ENCODE peak calls at places on chromosome 15, in five cellular contexts. S is fibroblast of lung; A is DND-41; Q is stomach; Z is CD8-positive, alpha-beta T cell. F is an unnamed sample.

GRCh38 chr15:70627734-70628541 is 135.4 kb downstream of the UACA start:
- DNase-seq in S (no peak), A (no peak), Q (no peak), Z (no peak), F (no peak)

GRCh38 chr15:32781781-32782180 is 64.0 kb downstream of the GREM1 start:
- DNase-seq in S (no peak), A (no peak), Q (no peak), Z (no peak), F (no peak)

GRCh38 chr15:34514251-34514760 is 69.1 kb downstream of the GOLGA8B start:
- DNase-seq in S (peak; percentile 64), A (no peak), Q (no peak), Z (no peak), F (no peak)

GRCh38 chr15:52255935-52256334 is 39.7 kb downstream of the MYO5C start:
- DNase-seq in S (no peak), A (no peak), Q (no peak), Z (no peak), F (no peak)

GRCh38 chr15:99702895-99703602 is 30.2 kb downstream of the LYSMD4 start:
- DNase-seq in S (no peak), A (no peak), Q (no peak), Z (no peak), F (no peak)

GRCh38 chr15:25673351-25673750 is 189.8 kb downstream of the ATP10A start:
- DNase-seq in S (no peak), A (no peak), Q (no peak), Z (no peak), F (no peak)

GRCh38 chr15:97684249-97684648 is 276.3 kb upstream of the ARRDC4 start:
- DNase-seq in S (no peak), A (peak; percentile 46), Q (no peak), Z (no peak), F (no peak)

GRCh38 chr15:47711654-47712053 is 5.7 kb upstream of the SEMA6D start:
- DNase-seq in S (peak; percentile 32), A (no peak), Q (no peak), Z (no peak), F (no peak)

GRCh38 chr15:58398053-58398452 is 33.7 kb upstream of the LIPC start:
- DNase-seq in S (no peak), A (no peak), Q (no peak), Z (no peak), F (no peak)

GRCh38 chr15:25933456-25934158 is 70.5 kb upstream of the ATP10A start:
- DNase-seq in S (peak; percentile 86), A (no peak), Q (peak; percentile 61), Z (peak; percentile 81), F (no peak)

GRCh38 chr15:66784174-66784573 is 82.1 kb downstream of the SMAD6 start:
- DNase-seq in S (no peak), A (no peak), Q (no peak), Z (no peak), F (no peak)

GRCh38 chr15:42707068-42707467 is 29.9 kb downstream of the CDAN1 start:
- DNase-seq in S (peak; percentile 57), A (no peak), Q (peak; percentile 23), Z (no peak), F (peak; percentile 40)

GRCh38 chr15:90955911-90956310 is 1.2 kb downstream of the RCCD1 start:
- DNase-seq in S (no peak), A (peak; percentile 26), Q (peak; percentile 66), Z (no peak), F (no peak)

GRCh38 chr15:95086543-95087252 is 855.3 kb downstream of the MCTP2 start:
- DNase-seq in S (peak; percentile 91), A (no peak), Q (no peak), Z (no peak), F (no peak)

GRCh38 chr15:90930861-90931629 is 1.3 kb downstream of the HDDC3 start:
- DNase-seq in S (no peak), A (no peak), Q (no peak), Z (no peak), F (no peak)

GRCh38 chr15:86229966-86230365 is 150.3 kb downstream of the AGBL1 start:
- DNase-seq in S (no peak), A (no peak), Q (no peak), Z (no peak), F (no peak)

GRCh38 chr15:32736351-32737061 is 18.7 kb downstream of the GREM1 start:
- DNase-seq in S (no peak), A (no peak), Q (no peak), Z (no peak), F (no peak)

GRCh38 chr15:99707481-99708270 is 25.6 kb downstream of the LYSMD4 start:
- DNase-seq in S (peak; percentile 39), A (no peak), Q (no peak), Z (no peak), F (no peak)

GRCh38 chr15:78681306-78682012 is 40.4 kb upstream of the CHRNB4 start:
- DNase-seq in S (no peak), A (no peak), Q (no peak), Z (no peak), F (no peak)

GRCh38 chr15:31317033-31317979 is 9.3 kb upstream of the KLF13 start:
- DNase-seq in S (no peak), A (no peak), Q (no peak), Z (no peak), F (no peak)

GRCh38 chr15:95291878-95292472 is 1038.5 kb upstream of the NR2F2 start:
- DNase-seq in S (peak; percentile 74), A (no peak), Q (no peak), Z (no peak), F (no peak)

GRCh38 chr15:95134306-95135100 is 903.1 kb downstream of the MCTP2 start:
- DNase-seq in S (peak; percentile 36), A (no peak), Q (no peak), Z (no peak), F (no peak)

GRCh38 chr15:30649952-30650929 is 24.3 kb downstream of the ARHGAP11B start:
- DNase-seq in S (peak; percentile 66), A (no peak), Q (no peak), Z (no peak), F (no peak)

DNA sequence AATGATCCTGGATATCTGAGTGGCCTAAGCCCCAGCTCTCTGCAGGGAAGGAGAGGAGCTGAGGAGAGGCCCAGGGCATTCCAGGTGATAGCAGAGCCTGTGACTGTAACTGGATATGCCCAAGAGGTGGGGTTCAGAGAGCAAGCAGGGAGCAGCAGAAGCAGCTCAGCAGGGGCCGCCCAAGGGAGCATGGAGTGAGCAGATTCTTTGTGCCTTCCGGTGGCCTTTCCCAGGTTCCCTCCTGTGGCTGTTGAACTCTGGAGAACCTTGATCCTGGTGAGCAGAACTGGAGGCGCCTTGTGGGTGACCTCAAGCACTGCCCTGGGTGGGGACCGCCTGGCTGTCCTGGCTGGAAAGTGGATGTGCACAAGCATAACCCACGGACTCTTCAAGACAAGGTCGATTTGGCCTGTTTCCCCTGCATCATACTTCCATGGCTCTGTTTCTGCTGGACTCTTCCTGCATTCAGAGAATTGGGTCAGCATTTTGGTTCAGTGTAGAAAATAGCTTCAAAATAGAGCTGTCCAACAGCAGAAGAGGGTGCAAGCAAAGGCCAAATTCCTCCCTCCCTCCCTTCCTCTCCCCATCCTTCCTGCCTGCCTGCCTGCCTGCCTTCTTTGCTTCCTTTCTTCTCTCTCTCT is 76.1 kb downstream of the ARNT2 start:
- DNase-seq in S (no peak), A (no peak), Q (no peak), Z (no peak), F (no peak)
- H3K4me1 ChIP-seq in S (peaks cover 55% of the 10 kb centered on the region), A (no peaks in the 10 kb centered on the region), Q (peaks cover 34% of the 10 kb centered on the region), Z (no peaks in the 10 kb centered on the region), F (peaks cover 18% of the 10 kb centered on the region)

DNA sequence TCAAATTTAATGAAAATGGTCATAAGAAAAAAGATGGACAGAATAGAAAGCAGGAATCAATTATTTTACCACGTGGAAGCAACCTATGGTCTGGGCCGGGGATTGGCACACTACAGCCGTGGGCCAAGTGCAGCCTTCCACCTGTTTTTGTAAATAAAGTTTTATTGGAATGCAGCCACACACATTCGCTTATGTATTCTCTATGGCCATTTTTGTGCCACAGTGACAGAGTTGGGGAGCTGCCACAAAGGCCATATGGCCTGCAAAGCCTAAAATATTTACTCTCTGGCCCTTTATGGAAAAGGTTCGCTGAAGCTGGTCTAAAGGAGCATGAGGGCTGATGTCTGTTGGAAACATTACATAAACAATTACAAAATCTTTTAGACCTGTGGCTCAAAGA is 144.8 kb downstream of the TMCO5A start:
- DNase-seq in S (no peak), A (no peak), Q (no peak), Z (no peak), F (no peak)
- H3K4me1 ChIP-seq in S (no peaks in the 10 kb centered on the region), A (no peaks in the 10 kb centered on the region), Q (no peaks in the 10 kb centered on the region), Z (no peaks in the 10 kb centered on the region), F (no peaks in the 10 kb centered on the region)

GRCh38 chr15:88634449-88634848 is 4.4 kb upstream of the ISG20 start:
- DNase-seq in S (no peak), A (no peak), Q (no peak), Z (no peak), F (no peak)

GRCh38 chr15:88636039-88636438 is 2.8 kb upstream of the ISG20 start:
- DNase-seq in S (no peak), A (no peak), Q (peak; percentile 88), Z (peak; percentile 81), F (no peak)

GRCh38 chr15:88637436-88637835 is 1.4 kb upstream of the ISG20 start:
- DNase-seq in S (no peak), A (no peak), Q (no peak), Z (no peak), F (no peak)

GRCh38 chr15:88636654-88637053 is 2.2 kb upstream of the ISG20 start:
- DNase-seq in S (no peak), A (no peak), Q (no peak), Z (no peak), F (no peak)

DNA sequence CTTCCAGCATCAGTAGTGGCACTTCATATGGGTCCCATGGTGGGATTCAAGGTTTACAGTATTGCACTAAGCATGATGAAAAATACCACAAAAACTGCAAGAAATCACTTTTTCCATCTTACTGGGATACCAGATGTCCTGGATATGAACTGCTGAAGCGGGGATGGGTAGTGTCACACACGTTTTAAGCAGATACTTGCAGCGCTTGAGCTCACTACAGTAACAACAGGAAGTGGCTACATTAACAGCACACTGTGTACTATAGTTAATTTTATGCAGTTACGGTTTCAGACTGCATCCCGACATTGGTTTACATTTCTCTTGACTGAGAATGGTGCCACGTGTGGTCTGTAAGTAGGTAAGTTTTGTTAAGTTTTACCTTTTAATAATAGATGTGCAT is 3.5 kb upstream of the ISG20 start:
- DNase-seq in S (peak; percentile 74), A (peak; percentile 54), Q (no peak), Z (no peak), F (no peak)
- H3K4me1 ChIP-seq in S (peaks cover 11% of the 10 kb centered on the region), A (peaks cover 75% of the 10 kb centered on the region), Q (peaks cover 44% of the 10 kb centered on the region), Z (peaks cover 87% of the 10 kb centered on the region), F (peaks cover 15% of the 10 kb centered on the region)

GRCh38 chr15:75031773-75032302 is 8.4 kb downstream of the PPCDC start:
- DNase-seq in S (no peak), A (no peak), Q (no peak), Z (no peak), F (no peak)
- H3K4me1 ChIP-seq in S (peaks cover 11% of the 10 kb centered on the region), A (no peaks in the 10 kb centered on the region), Q (peaks cover 30% of the 10 kb centered on the region), Z (no peaks in the 10 kb centered on the region), F (peaks cover 24% of the 10 kb centered on the region)

GRCh38 chr15:57384816-57385215 is 8.5 kb downstream of the CGNL1 start:
- DNase-seq in S (peak; percentile 34), A (no peak), Q (no peak), Z (peak; percentile 13), F (no peak)
- H3K4me1 ChIP-seq in S (no peaks in the 10 kb centered on the region), A (no peaks in the 10 kb centered on the region), Q (peaks cover 91% of the 10 kb centered on the region), Z (no peaks in the 10 kb centered on the region), F (peaks cover 25% of the 10 kb centered on the region)